ENCODE peak calls at places on chromosomes 16 and 17, in four cellular contexts. One of them, this sample, is unnamed.

GRCh38 chr16:85522842-85523601 is 90.1 kb upstream of the GSE1 start:
- DNase-seq in IMR-90: peak
- DNase-seq in AG09309: no peak
- DNase-seq in pancreas: no peak
- DNase-seq in this sample: no peak

GRCh38 chr17:35241520-35241919 is 1.4 kb upstream of the SLFN5 start:
- DNase-seq in IMR-90: no peak
- DNase-seq in AG09309: no peak
- DNase-seq in pancreas: no peak
- DNase-seq in this sample: no peak

GRCh38 chr17:31522284-31522931 is 130.9 kb downstream of the RAB11FIP4 start:
- DNase-seq in IMR-90: no peak
- DNase-seq in AG09309: no peak
- DNase-seq in pancreas: no peak
- DNase-seq in this sample: no peak

GRCh38 chr16:307691-308312 is 24.8 kb downstream of the PDIA2 start:
- DNase-seq in IMR-90: no peak
- DNase-seq in AG09309: no peak
- DNase-seq in pancreas: no peak
- DNase-seq in this sample: no peak

GRCh38 chr17:737561-738113 is 5.2 kb downstream of the TLCD3A start:
- DNase-seq in IMR-90: no peak
- DNase-seq in AG09309: no peak
- DNase-seq in pancreas: no peak
- DNase-seq in this sample: no peak

GRCh38 chr17:8300629-8301242 is 5.5 kb upstream of the SLC25A35 start:
- DNase-seq in IMR-90: peak
- DNase-seq in AG09309: peak
- DNase-seq in pancreas: peak
- DNase-seq in this sample: no peak

GRCh38 chr17:19755392-19755791 is 7.3 kb upstream of the ALDH3A1 start:
- DNase-seq in IMR-90: no peak
- DNase-seq in AG09309: no peak
- DNase-seq in pancreas: no peak
- DNase-seq in this sample: no peak

GRCh38 chr17:286571-286970 is 66.0 kb downstream of the RPH3AL start:
- DNase-seq in IMR-90: no peak
- DNase-seq in AG09309: no peak
- DNase-seq in pancreas: peak
- DNase-seq in this sample: no peak

GRCh38 chr16:16158741-16159374 is 64.4 kb downstream of the ABCC6 start:
- DNase-seq in IMR-90: peak
- DNase-seq in AG09309: no peak
- DNase-seq in pancreas: no peak
- DNase-seq in this sample: no peak

GRCh38 chr17:7133424-7133823 is 18.8 kb upstream of the ASGR2 start:
- DNase-seq in IMR-90: no peak
- DNase-seq in AG09309: no peak
- DNase-seq in pancreas: no peak
- DNase-seq in this sample: no peak

GRCh38 chr16:19380316-19380715 is 37.4 kb upstream of the TMC5 start:
- DNase-seq in IMR-90: no peak
- DNase-seq in AG09309: no peak
- DNase-seq in pancreas: no peak
- DNase-seq in this sample: no peak

GRCh38 chr16:68290455-68290854 is 20.3 kb downstream of the SLC7A6OS start:
- DNase-seq in IMR-90: no peak
- DNase-seq in AG09309: no peak
- DNase-seq in pancreas: no peak
- DNase-seq in this sample: no peak

GRCh38 chr17:28567604-28568003 is 3.7 kb downstream of the PIGS start:
- DNase-seq in IMR-90: no peak
- DNase-seq in AG09309: no peak
- DNase-seq in pancreas: no peak
- DNase-seq in this sample: no peak

GRCh38 chr17:52465407-52465806 is 306.9 kb upstream of the CA10 start:
- DNase-seq in IMR-90: no peak
- DNase-seq in AG09309: no peak
- DNase-seq in pancreas: no peak
- DNase-seq in this sample: no peak

GRCh38 chr17:38322156-38322779 is 21.5 kb downstream of the GPR179 start:
- DNase-seq in IMR-90: peak
- DNase-seq in AG09309: no peak
- DNase-seq in pancreas: peak
- DNase-seq in this sample: no peak

GRCh38 chr17:60720763-60721531 is 43.3 kb downstream of the BCAS3 start:
- DNase-seq in IMR-90: peak
- DNase-seq in AG09309: peak
- DNase-seq in pancreas: peak
- DNase-seq in this sample: no peak

GRCh38 chr16:1884155-1884760 is 12.3 kb upstream of the MEIOB start:
- DNase-seq in IMR-90: no peak
- DNase-seq in AG09309: no peak
- DNase-seq in pancreas: no peak
- DNase-seq in this sample: no peak
- TF ChIP-seq CTCF in IMR-90: no peak
- TF ChIP-seq CTCF in AG09309: no peak
- TF ChIP-seq CTCF in pancreas: no peak
- TF ChIP-seq CTCF in this sample: no peak

DNA sequence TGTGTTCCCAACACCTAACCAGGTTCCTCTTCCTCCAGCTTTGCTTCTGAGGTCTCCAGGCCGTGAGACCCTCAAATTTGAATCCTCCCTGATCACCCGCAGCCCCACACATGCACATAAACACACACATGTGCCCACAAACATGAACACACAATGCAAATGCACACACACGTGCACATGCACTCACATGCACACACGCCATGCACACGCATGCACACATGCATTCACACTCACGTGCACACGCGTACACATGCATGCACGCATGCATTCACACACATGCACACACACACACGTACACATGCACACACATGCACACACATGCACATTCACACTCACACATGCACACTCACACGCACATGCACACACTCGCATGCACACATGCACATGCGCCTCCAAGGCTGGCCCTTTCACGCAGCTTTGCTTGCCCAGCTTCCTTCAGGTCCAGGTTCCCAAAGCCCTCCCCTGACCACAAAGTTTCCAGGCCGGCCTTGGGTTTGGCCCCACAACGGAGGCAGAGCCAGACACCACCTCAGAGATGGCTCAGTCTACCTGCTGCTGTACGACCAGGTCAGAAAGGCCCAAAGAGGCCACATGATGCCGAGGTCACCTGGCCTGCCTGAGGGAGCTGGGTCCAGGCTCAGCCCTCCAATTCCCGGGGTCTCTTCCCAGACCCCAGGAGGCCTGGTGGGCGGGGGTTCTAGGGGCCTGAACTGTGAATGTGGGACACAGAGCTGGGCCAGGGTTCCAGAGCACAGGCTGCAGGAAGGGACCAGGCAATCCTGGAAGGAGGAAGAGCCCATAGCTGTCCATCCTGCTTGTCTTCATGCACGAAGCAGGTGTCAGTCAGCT is 39.5 kb upstream of the ENPP7 start:
- DNase-seq in IMR-90: no peak
- DNase-seq in AG09309: no peak
- DNase-seq in pancreas: no peak
- DNase-seq in this sample: no peak
- TF ChIP-seq CTCF in IMR-90: no peak
- TF ChIP-seq CTCF in AG09309: no peak
- TF ChIP-seq CTCF in pancreas: no peak
- TF ChIP-seq CTCF in this sample: no peak

GRCh38 chr17:81825841-81826471 is 7.1 kb downstream of the MCRIP1 start:
- DNase-seq in IMR-90: no peak
- DNase-seq in AG09309: no peak
- DNase-seq in pancreas: no peak
- DNase-seq in this sample: no peak
- TF ChIP-seq CTCF in IMR-90: no peak
- TF ChIP-seq CTCF in AG09309: no peak
- TF ChIP-seq CTCF in pancreas: no peak
- TF ChIP-seq CTCF in this sample: no peak

DNA sequence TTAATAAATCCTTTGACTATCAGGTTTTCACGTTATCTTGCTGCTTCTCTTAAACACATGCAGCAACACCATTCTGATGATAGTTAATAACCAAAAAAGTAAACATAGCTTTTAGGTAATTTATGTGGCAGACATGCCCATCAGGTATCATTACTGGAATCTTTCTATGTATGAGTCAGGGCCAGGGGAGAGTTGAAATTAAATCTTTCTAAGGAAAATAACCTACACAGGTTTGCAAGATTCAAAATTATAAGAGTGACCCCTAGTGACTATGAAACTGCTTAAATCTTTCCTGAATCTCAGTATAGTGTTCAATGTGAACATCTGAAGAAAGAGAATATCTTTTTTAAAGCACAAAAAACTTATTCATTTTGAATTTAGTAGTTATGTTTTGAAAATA is 666.6 kb downstream of the CDH11 start:
- DNase-seq in IMR-90: peak
- DNase-seq in AG09309: no peak
- DNase-seq in pancreas: no peak
- DNase-seq in this sample: no peak
- TF ChIP-seq CTCF in IMR-90: peak
- TF ChIP-seq CTCF in AG09309: no peak
- TF ChIP-seq CTCF in pancreas: no peak
- TF ChIP-seq CTCF in this sample: peak

DNA sequence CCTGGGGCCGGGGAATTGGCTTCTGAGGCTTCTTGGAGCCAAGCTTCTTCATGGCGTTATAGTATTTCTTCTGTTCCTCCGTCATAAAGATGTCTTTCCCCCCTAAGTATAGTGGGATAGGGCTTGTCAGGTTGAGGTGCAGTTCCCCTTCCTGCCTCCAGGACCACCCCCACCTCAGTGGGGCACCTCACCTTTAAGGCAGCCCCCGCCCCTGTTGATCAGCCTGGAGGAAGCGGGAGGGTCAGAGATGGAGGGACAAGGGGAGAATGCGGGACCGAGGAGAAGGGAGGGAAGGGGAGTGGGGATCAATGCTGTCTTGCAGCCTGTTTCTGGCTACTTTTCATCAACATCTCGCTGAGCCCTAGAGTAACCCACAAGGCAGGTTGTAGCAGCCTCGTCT is 11.6 kb upstream of the CD79B start:
- DNase-seq in IMR-90: no peak
- DNase-seq in AG09309: no peak
- DNase-seq in pancreas: no peak
- DNase-seq in this sample: no peak
- TF ChIP-seq CTCF in IMR-90: no peak
- TF ChIP-seq CTCF in AG09309: peak
- TF ChIP-seq CTCF in pancreas: no peak
- TF ChIP-seq CTCF in this sample: no peak

DNA sequence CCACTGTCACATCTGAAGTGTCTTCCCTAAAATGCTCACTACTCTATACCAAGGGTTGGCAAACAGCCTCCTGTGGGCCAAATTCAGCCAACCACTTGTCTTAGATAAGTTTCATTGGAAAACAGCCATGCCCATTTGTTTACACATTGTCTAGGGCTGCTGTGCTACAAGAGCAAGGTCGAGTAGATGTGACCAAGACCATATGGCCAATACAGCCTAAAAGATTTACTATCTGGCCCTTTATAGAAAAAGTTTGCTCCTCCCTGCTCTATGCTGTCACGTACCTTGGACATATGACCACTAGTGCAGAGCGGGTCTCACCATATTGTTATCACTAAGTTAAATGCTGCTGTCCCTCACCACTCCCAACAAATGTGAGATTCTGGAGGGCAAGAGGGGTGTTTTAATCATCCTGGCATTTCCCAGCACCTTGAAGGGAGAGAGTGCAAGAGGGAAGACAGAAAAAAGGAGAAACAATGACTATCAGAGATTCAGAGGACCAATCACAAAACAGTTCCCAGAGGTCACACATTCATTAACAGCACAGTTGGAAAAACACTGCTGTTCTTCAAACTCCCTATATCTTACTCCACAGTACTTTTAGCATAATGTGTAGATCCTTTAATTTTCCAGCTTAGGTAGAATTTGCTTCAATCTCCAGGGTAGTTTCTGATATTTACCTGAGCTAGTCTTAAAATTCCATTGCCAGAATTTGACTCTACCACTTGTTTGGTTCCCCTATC is 13.2 kb downstream of the LSM12 start:
- DNase-seq in IMR-90: no peak
- DNase-seq in AG09309: no peak
- DNase-seq in pancreas: peak
- DNase-seq in this sample: no peak
- TF ChIP-seq CTCF in IMR-90: no peak
- TF ChIP-seq CTCF in AG09309: no peak
- TF ChIP-seq CTCF in pancreas: no peak
- TF ChIP-seq CTCF in this sample: no peak

DNA sequence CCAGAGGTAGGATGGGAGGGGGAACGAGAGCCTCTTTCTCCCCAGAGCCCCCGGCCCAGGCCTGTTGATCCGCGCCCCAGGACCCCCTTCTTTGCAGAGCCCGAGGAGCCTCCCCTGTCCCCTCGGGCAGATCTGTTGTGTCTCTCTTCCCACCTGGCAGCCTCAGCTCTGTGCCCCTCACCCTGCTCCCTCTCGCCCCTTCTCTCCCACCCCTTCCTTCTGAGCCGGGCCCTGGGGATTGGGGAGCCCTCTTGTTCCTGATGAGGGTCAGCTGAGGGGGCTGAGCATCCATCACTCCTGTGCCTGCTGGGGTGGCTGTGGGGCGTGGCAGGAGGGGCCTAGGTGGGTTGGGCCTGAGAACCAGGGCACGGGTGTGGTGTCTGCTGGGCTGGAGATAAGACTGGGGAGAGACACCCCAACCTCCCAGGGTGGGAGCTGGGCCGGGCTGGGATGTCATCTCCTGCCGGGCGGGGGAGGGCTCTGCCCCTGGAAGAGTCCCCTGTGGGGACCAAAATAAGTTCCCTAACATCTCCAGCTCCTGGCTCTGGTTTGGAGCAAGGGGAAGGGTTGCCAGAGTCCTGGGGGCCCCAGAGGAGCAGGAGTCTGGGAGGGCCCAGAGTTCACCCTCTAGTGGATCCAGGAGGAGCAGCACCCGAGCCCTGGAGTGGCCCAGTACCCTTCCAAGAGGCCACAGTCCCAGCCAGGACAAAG is 65.4 kb downstream of the MRC2 start:
- DNase-seq in IMR-90: no peak
- DNase-seq in AG09309: no peak
- DNase-seq in pancreas: no peak
- DNase-seq in this sample: no peak
- TF ChIP-seq CTCF in IMR-90: peak
- TF ChIP-seq CTCF in AG09309: peak
- TF ChIP-seq CTCF in pancreas: no peak
- TF ChIP-seq CTCF in this sample: peak

DNA sequence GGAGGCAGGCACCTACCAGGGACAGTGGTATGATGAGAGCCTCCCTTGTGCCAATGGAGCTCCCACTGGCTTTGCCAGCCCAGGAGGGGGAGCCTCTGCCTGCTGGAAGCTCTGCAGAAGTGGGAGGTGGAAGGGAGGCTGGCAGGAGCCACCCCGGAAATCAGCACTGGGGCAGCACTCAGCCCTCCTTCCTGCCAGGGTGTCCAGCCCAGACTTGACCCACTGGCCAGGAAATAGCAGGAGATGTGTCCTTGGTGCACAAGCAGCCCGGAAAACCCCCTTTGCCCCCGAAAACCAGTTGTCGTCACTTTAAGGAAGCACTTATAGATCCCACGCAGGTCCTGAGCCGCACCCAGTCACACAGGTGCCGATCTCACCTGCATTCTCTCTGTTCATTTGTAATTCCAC is 49.3 kb upstream of the CACNG4 start:
- DNase-seq in IMR-90: no peak
- DNase-seq in AG09309: no peak
- DNase-seq in pancreas: no peak
- DNase-seq in this sample: no peak
- TF ChIP-seq CTCF in IMR-90: peak
- TF ChIP-seq CTCF in AG09309: peak
- TF ChIP-seq CTCF in pancreas: no peak
- TF ChIP-seq CTCF in this sample: peak